ENCODE peak calls at places on chromosome 19, in seven cellular contexts. B is NCI-H2107, W is EH, O is NCI-H1417, S is mucosa of gallbladder, I is ureter, Z is NCI-H1105 treated with DMSO at 0.1 percent for 48 hours. H is an unnamed sample.

GRCh38 chr19:46373573-46374359 is 26.9 kb downstream of the PPP5C start:
- DNase-seq in B (peak; percentile 92), W (peak; percentile 63), O (peak; percentile 96), S (peak; percentile 94), I (peak; percentile 93), Z (peak; percentile 99), H (peak; percentile 94)

GRCh38 chr19:35665157-35665556 is 1.2 kb upstream of the UPK1A start:
- DNase-seq in B (no peak), W (no peak), O (no peak), S (no peak), I (no peak), Z (no peak), H (no peak)

GRCh38 chr19:32652893-32653625 is 21.9 kb downstream of the ANKRD27 start:
- DNase-seq in B (peak; percentile 43), W (peak; percentile 53), O (peak; percentile 33), S (peak; percentile 82), I (peak; percentile 75), Z (peak; percentile 33), H (peak; percentile 66)

GRCh38 chr19:31596751-31597150 is 247.5 kb upstream of the TSHZ3 start:
- DNase-seq in B (no peak), W (no peak), O (no peak), S (no peak), I (no peak), Z (no peak), H (no peak)

GRCh38 chr19:28012361-28012760 is 1200.6 kb downstream of the UQCRFS1 start:
- DNase-seq in B (no peak), W (no peak), O (no peak), S (no peak), I (no peak), Z (no peak), H (no peak)

GRCh38 chr19:54105796-54106195 is 3.1 kb downstream of the NDUFA3 start:
- DNase-seq in B (no peak), W (no peak), O (no peak), S (no peak), I (no peak), Z (no peak), H (no peak)

GRCh38 chr19:18529782-18530181 is 7.9 kb upstream of the ELL start:
- DNase-seq in B (no peak), W (peak; percentile 19), O (no peak), S (no peak), I (no peak), Z (no peak), H (no peak)

GRCh38 chr19:18731562-18732008 is 48.1 kb downstream of the CRTC1 start:
- DNase-seq in B (no peak), W (no peak), O (no peak), S (no peak), I (no peak), Z (no peak), H (no peak)

GRCh38 chr19:30001794-30002193 is 59.8 kb downstream of the URI1 start:
- DNase-seq in B (no peak), W (peak; percentile 4), O (no peak), S (no peak), I (no peak), Z (no peak), H (no peak)

GRCh38 chr19:18317998-18318800 is 4.7 kb downstream of the LSM4 start:
- DNase-seq in B (no peak), W (no peak), O (no peak), S (no peak), I (no peak), Z (no peak), H (peak; percentile 49)

GRCh38 chr19:42512130-42512636 is 16.1 kb downstream of the CEACAM1 start:
- DNase-seq in B (no peak), W (no peak), O (no peak), S (no peak), I (no peak), Z (no peak), H (no peak)

GRCh38 chr19:16825312-16826168 is 3.7 kb upstream of the SIN3B start:
- DNase-seq in B (peak; percentile 34), W (peak; percentile 31), O (no peak), S (peak; percentile 48), I (peak; percentile 72), Z (peak; percentile 58), H (peak; percentile 39)

GRCh38 chr19:14494910-14495677 is 833 bp downstream of the GIPC1 start:
- DNase-seq in B (no peak), W (peak; percentile 29), O (no peak), S (no peak), I (peak; percentile 73), Z (no peak), H (no peak)

GRCh38 chr19:13082192-13083007 is 20.3 kb downstream of the LYL1 start:
- DNase-seq in B (peak; percentile 92), W (peak; percentile 65), O (no peak), S (peak; percentile 62), I (no peak), Z (no peak), H (no peak)

GRCh38 chr19:12077375-12077774 is 12.8 kb downstream of the ZNF844 start:
- DNase-seq in B (no peak), W (no peak), O (no peak), S (no peak), I (no peak), Z (no peak), H (no peak)

GRCh38 chr19:16118489-16119033 is 6.9 kb downstream of the RAB8A start:
- DNase-seq in B (no peak), W (no peak), O (no peak), S (no peak), I (no peak), Z (no peak), H (peak; percentile 76)

GRCh38 chr19:55070755-55071502 is 4.7 kb upstream of the EPS8L1 start:
- DNase-seq in B (no peak), W (peak; percentile 72), O (no peak), S (peak; percentile 68), I (peak; percentile 74), Z (no peak), H (peak; percentile 86)

GRCh38 chr19:58397533-58398037 is 2.1 kb downstream of the RNF225 start:
- DNase-seq in B (no peak), W (no peak), O (no peak), S (no peak), I (no peak), Z (no peak), H (no peak)

GRCh38 chr19:6196361-6196760 is 60.9 kb downstream of the ACSBG2 start:
- DNase-seq in B (no peak), W (no peak), O (no peak), S (no peak), I (no peak), Z (no peak), H (no peak)